ENCODE peak calls at places on chromosomes 7 and 10, in four cellular contexts. L is effector memory CD8-positive, alpha-beta T cell; J is activated T-cell treated with anti-CD3 and anti-CD28 coated beads for 1 hour; U is activated gamma-delta T cell. R is an unnamed sample.

GRCh38 chr7:2680792-2681490 is 7.1 kb upstream of the AMZ1 start:
- DNase-seq in U (no peak), L (peak), J (peak), R (no peak)

GRCh38 chr7:47067215-47067614 is 514.7 kb downstream of the TNS3 start:
- DNase-seq in J (no peak), U (no peak), L (no peak), R (no peak)

GRCh38 chr7:82740246-82740848 is 296.8 kb upstream of the CACNA2D1 start:
- DNase-seq in L (no peak), J (no peak), U (no peak), R (no peak)

GRCh38 chr7:42940985-42941847 is 9.0 kb downstream of the MRPL32 start:
- DNase-seq in L (peak), U (no peak), J (peak), R (peak)

GRCh38 chr7:91852263-91852741 is 28.2 kb downstream of the MTERF1 start:
- DNase-seq in J (no peak), U (no peak), L (no peak), R (no peak)

GRCh38 chr7:121000091-121000983 is 11.8 kb downstream of the CPED1 start:
- DNase-seq in L (no peak), U (no peak), J (no peak), R (no peak)

GRCh38 chr7:131827421-131827820 is 271.0 kb upstream of the PODXL start:
- DNase-seq in L (no peak), U (no peak), J (no peak), R (no peak)

GRCh38 chr7:36188266-36188665 is 35.2 kb downstream of the EEPD1 start:
- DNase-seq in L (no peak), J (no peak), U (no peak), R (no peak)

GRCh38 chr10:14507721-14508120 is 177.0 kb upstream of the FRMD4A start:
- DNase-seq in U (no peak), L (no peak), J (no peak), R (peak)

GRCh38 chr7:155974186-155974897 is 162.1 kb upstream of the SHH start:
- DNase-seq in U (no peak), J (no peak), L (no peak), R (no peak)

R was measured in central memory CD4-positive, alpha-beta T cell.